ENCODE peak calls at places on chromosomes 1 and 21, in four cellular contexts. U is IMR-90, K is thoracic aorta, L is PC-3. I is an unnamed sample.

GRCh38 chr1:160942926-160943325 is 11.7 kb downstream of the ITLN2 start:
- DNase-seq in L (peak), K (no peak), U (no peak), I (no peak)

GRCh38 chr1:145806408-145806807 is 17.5 kb downstream of the RNF115 start:
- DNase-seq in K (no peak), U (no peak), L (no peak), I (no peak)

GRCh38 chr1:61807606-61808005 is 65.3 kb downstream of the PATJ start:
- DNase-seq in K (no peak), U (peak), L (no peak), I (no peak)

GRCh38 chr1:223504741-223505140 is 111.5 kb downstream of the CCDC185 start:
- DNase-seq in L (peak), K (no peak), U (peak), I (no peak)

GRCh38 chr1:65147424-65148177 is 402 bp upstream of the AK4 start:
- DNase-seq in K (peak), U (no peak), L (peak), I (peak)

GRCh38 chr1:58158465-58159423 is 387.8 kb downstream of the OMA1 start:
- DNase-seq in L (no peak), K (no peak), U (no peak), I (no peak)

GRCh38 chr1:246579818-246580217 is 13.6 kb downstream of the CNST start:
- DNase-seq in K (no peak), L (no peak), U (no peak), I (no peak)

GRCh38 chr1:80535446-80535845 is 1265.3 kb upstream of the ADGRL2 start:
- DNase-seq in U (no peak), K (no peak), L (no peak), I (no peak)

GRCh38 chr1:169816617-169817016 is 21.9 kb upstream of the METTL18 start:
- DNase-seq in U (no peak), L (peak), K (no peak), I (no peak)

GRCh38 chr1:2023187-2023586 is 4.0 kb downstream of the GABRD start:
- DNase-seq in U (no peak), K (no peak), L (no peak), I (no peak)

GRCh38 chr1:2024887-2025286 is 5.7 kb downstream of the GABRD start:
- DNase-seq in U (no peak), L (no peak), K (no peak), I (no peak)

GRCh38 chr1:2024451-2024850 is 5.3 kb downstream of the GABRD start:
- DNase-seq in U (no peak), K (no peak), L (no peak), I (no peak)

GRCh38 chr1:2027961-2028583 is 8.9 kb downstream of the GABRD start:
- DNase-seq in U (no peak), K (no peak), L (no peak), I (no peak)

GRCh38 chr1:2025491-2025981 is 6.4 kb downstream of the GABRD start:
- DNase-seq in U (no peak), L (no peak), K (no peak), I (peak)
- TF ChIP-seq CTCF in U (no peak), L (no peak), K (no peak), I (no peak)

GRCh38 chr1:212489284-212489859 is 56.7 kb downstream of the NENF start:
- DNase-seq in K (no peak), L (no peak), U (no peak), I (no peak)
- H3K27ac ChIP-seq in K (peak), L (peak), U (no peak), I (no peak)

GRCh38 chr1:164949758-164950452 is 390.9 kb downstream of the PBX1 start:
- DNase-seq in L (no peak), K (no peak), U (no peak), I (no peak)

GRCh38 chr1:164948101-164948500 is 389.1 kb downstream of the PBX1 start:
- DNase-seq in L (no peak), U (no peak), K (no peak), I (no peak)

GRCh38 chr1:164950453-164951052 is 391.6 kb downstream of the PBX1 start:
- DNase-seq in K (no peak), U (no peak), L (no peak), I (no peak)

GRCh38 chr1:164953815-164954214 is 394.8 kb downstream of the PBX1 start:
- DNase-seq in K (no peak), L (no peak), U (no peak), I (no peak)

DNA sequence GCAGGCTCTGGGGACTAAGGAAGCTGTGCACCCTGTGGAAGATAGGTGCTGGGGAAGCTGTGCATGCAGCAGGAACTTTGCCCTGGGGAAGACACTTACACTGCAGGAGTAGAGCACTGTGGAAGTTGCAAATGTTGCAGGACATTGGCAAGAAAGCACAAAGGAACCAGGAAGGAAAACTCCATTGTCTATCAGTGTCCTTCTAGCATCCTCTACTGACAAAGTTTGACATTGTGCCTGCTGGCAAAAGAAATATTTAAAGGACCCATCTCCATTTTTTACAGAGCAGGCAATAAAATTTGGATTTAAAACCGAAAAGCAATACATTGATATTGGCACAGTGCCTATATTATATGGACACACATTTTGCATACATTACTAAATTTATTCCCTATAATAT is 394.1 kb downstream of the PBX1 start:
- DNase-seq in U (no peak), K (no peak), L (no peak), I (no peak)
- TF ChIP-seq CTCF in U (peak), K (no peak), L (peak), I (no peak)

GRCh38 chr21:45276620-45277019 is 11.1 kb downstream of the POFUT2 start:
- DNase-seq in K (no peak), L (no peak), U (no peak), I (no peak)
- H3K27ac ChIP-seq in K (no peak), L (no peak), U (no peak), I (no peak)

DNA sequence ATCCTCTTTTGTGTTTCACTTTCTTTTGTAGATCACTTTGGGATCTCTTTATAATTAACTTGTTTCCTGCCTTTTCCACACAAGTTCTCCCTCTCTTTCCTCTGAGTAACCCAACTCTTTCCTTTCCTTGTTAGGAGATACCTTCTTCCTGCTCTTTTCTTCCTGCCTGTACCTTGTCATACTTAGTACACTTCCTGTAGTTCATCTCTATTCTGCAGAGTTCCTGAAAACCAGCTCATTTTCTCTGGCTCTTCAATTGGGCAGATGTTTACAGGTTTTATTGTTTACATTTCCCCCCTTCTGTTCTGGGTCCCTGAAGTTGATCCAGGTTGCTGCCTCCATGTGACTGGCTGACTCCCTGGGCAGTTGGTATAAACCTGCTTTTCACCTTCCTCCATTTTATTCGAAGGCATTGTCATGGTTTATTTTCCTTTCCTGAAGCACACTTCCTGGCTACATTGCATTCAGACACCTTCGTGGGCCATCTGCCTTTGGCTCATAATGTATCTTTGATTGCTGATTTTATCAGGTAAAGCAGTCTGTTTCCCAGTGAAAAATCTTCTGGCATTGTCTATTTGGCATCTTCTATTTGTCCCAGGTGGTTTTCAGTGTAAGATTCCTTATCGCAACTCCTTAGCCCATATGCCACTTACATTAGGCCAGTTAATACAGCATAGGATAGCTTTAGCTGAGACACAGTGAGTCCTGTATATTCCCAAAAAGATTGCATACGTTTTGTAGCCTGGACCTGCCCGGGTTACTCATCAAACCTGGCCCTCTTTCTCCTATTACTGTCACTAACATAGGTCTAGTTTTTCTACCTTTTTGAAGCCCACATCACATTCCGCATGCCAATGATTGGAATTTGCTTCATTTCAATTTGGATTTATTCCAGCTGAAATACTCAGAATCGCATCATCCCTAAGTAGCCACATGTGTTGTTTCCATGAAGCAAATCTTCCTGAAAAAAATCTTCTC is 15.4 kb downstream of the CTH start:
- DNase-seq in L (peak), U (no peak), K (no peak), I (no peak)
- TF ChIP-seq CTCF in L (no peak), U (no peak), K (no peak), I (no peak)

GRCh38 chr1:10161121-10161520 is 49.2 kb upstream of the KIF1B start:
- DNase-seq in U (no peak), K (no peak), L (no peak), I (no peak)
- H3K27ac ChIP-seq in U (no peak), K (peak), L (no peak), I (no peak)

GRCh38 chr1:43292679-43293078 is 7.3 kb upstream of the C1orf210 start:
- DNase-seq in K (no peak), U (no peak), L (no peak), I (no peak)

GRCh38 chr1:43292151-43292550 is 6.8 kb upstream of the C1orf210 start:
- DNase-seq in L (no peak), K (no peak), U (no peak), I (no peak)

GRCh38 chr1:43294761-43295160 is 6.0 kb upstream of the TIE1 start:
- DNase-seq in L (no peak), K (no peak), U (no peak), I (no peak)

GRCh38 chr1:43293896-43294760 is 6.7 kb upstream of the TIE1 start:
- DNase-seq in L (peak), K (no peak), U (peak), I (no peak)

GRCh38 chr1:43293171-43293570 is 7.6 kb upstream of the TIE1 start:
- DNase-seq in K (no peak), U (no peak), L (no peak), I (no peak)
- TF ChIP-seq CTCF in K (no peak), U (no peak), L (no peak), I (no peak)

GRCh38 chr1:30929135-30929889 is 20.8 kb upstream of the SDC3 start:
- DNase-seq in U (peak), L (peak), K (no peak), I (no peak)

GRCh38 chr1:30928789-30929134 is 20.2 kb upstream of the SDC3 start:
- DNase-seq in K (no peak), U (no peak), L (no peak), I (no peak)

GRCh38 chr1:30930631-30931173 is 22.1 kb upstream of the SDC3 start:
- DNase-seq in U (no peak), K (no peak), L (no peak), I (no peak)

GRCh38 chr1:30928171-30928570 is 19.6 kb upstream of the SDC3 start:
- DNase-seq in U (no peak), K (no peak), L (no peak), I (no peak)

GRCh38 chr1:30929944-30930525 is 21.5 kb upstream of the SDC3 start:
- DNase-seq in U (no peak), K (no peak), L (no peak), I (no peak)
- H3K27ac ChIP-seq in U (no peak), K (no peak), L (no peak), I (no peak)

GRCh38 chr1:201042663-201043461 is 19.3 kb upstream of the KIF21B start:
- DNase-seq in K (no peak), L (peak), U (peak), I (peak)
- TF ChIP-seq CTCF in K (peak), L (peak), U (peak), I (peak)

I was measured in heart left ventricle.